ENCODE peak calls at places on chromosomes 4 and X, in five cellular contexts. S is heart right ventricle, T is OCI-LY7, K is caudate nucleus, Z is fibroblast of lung. E is an unnamed sample.

GRCh38 chr4:181637186-181638105 is 605.8 kb upstream of the TENM3 start:
- DNase-seq in S (no peak), T (no peak), K (no peak), Z (peak; percentile 32), E (no peak)

GRCh38 chr4:26083987-26084386 is 170.0 kb downstream of the SMIM20 start:
- DNase-seq in S (no peak), T (no peak), K (no peak), Z (peak; percentile 92), E (no peak)

GRCh38 chr4:42083816-42084215 is 68.6 kb downstream of the BEND4 start:
- DNase-seq in S (no peak), T (no peak), K (no peak), Z (no peak), E (no peak)

GRCh38 chr4:86359944-86360478 is at the start of gene MAPK10:
- DNase-seq in S (peak; percentile 33), T (peak; percentile 87), K (peak; percentile 88), Z (peak; percentile 95), E (peak; percentile 57)

GRCh38 chrX:74422576-74423288 is 1.4 kb downstream of the SLC16A2 start:
- DNase-seq in S (peak; percentile 68), T (no peak), K (peak; percentile 30), Z (peak; percentile 59), E (peak; percentile 43)

GRCh38 chr4:94802091-94802490 is 44.3 kb downstream of the BMPR1B start:
- DNase-seq in S (peak; percentile 35), T (no peak), K (no peak), Z (no peak), E (no peak)

GRCh38 chr4:88697588-88698329 is at the start of gene NAP1L5:
- DNase-seq in S (peak; percentile 70), T (peak; percentile 11), K (peak; percentile 57), Z (peak; percentile 86), E (peak; percentile 88)

GRCh38 chr4:102625232-102625930 is 124.2 kb downstream of the NFKB1 start:
- DNase-seq in S (no peak), T (peak; percentile 61), K (peak; percentile 24), Z (peak; percentile 73), E (no peak)

GRCh38 chrX:153225438-153226098 is 46.5 kb downstream of the MAGEA1 start:
- DNase-seq in S (no peak), T (no peak), K (no peak), Z (no peak), E (no peak)

GRCh38 chr4:174069848-174070330 is 213.6 kb downstream of the FBXO8 start:
- DNase-seq in S (no peak), T (no peak), K (no peak), Z (peak; percentile 33), E (no peak)

GRCh38 chr4:11471613-11472012 is 42.9 kb upstream of the HS3ST1 start:
- DNase-seq in S (no peak), T (no peak), K (no peak), Z (no peak), E (no peak)
- H3K27ac ChIP-seq in S (no peak overlapping the region), T (no peak overlapping the region), K (no peak overlapping the region), Z (no peak overlapping the region), E (no peak overlapping the region)

GRCh38 chr4:80268081-80268823 is 1.8 kb downstream of the FGF5 start:
- DNase-seq in S (no peak), T (no peak), K (no peak), Z (peak; percentile 67), E (no peak)
- H3K27ac ChIP-seq in S (no peak overlapping the region), T (no peak overlapping the region), K (no peak overlapping the region), Z (peak overlapping the region; percentile 98), E (no peak overlapping the region)

DNA sequence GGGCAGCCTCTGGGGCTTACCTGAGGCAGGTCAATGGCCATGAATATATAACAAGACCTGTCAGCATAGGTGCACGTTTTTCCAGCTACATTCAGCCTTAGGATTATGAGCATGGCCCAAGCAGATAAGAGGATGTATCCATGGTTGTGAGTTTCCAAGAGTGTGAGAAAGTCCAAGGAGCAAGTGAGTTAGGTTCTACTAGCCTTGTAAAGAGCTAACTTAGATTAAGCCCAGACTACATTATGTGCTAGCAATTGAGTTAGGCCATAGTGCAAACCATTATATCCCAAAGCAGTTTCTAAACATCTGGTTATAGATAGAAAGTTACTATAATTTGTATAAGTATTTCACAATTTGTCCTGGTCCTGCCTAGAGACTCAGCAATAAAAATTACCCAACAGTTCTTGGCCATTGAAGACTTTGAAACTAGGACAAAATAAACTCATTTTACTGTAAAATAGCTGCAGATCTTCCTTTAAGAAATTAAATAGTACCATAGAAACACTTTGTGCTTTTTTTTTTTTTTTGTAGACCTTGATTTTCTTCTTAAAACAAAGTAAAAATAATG is 312.0 kb downstream of the CAMK2D start:
- DNase-seq in S (no peak), T (no peak), K (no peak), Z (peak; percentile 88), E (no peak)
- H3K27ac ChIP-seq in S (peak overlapping the region; percentile 41), T (no peak overlapping the region), K (no peak overlapping the region), Z (no peak overlapping the region), E (peak overlapping the region; percentile 58)

GRCh38 chr4:40209401-40209800 is 12.6 kb downstream of the RHOH start:
- DNase-seq in S (no peak), T (no peak), K (no peak), Z (no peak), E (no peak)

GRCh38 chr4:40205259-40206198 is 8.7 kb downstream of the RHOH start:
- DNase-seq in S (no peak), T (peak; percentile 88), K (no peak), Z (no peak), E (no peak)

GRCh38 chr4:40204507-40205258 is 7.9 kb downstream of the RHOH start:
- DNase-seq in S (no peak), T (peak; percentile 53), K (no peak), Z (no peak), E (no peak)

GRCh38 chr4:40202474-40202873 is 5.6 kb downstream of the RHOH start:
- DNase-seq in S (no peak), T (peak; percentile 29), K (no peak), Z (no peak), E (no peak)

DNA sequence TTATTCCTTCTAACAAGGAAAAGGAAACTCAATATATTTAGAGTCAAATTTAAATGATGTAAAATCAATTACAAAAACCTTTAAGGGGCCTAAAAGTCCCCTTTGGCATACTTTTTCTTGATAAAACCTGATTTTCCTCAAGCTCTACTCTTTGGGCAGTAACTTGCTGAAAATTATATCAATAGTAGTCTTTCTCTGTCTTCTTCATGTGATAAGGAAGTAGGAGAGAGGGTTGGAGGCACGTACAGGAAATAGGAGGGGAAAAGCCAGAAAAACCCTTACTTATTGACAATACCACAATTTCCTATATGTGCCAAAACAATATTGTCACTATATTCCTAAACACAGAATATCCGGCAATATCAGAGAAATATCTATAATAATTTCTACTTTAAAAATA is 9.6 kb downstream of the RHOH start:
- DNase-seq in S (no peak), T (no peak), K (no peak), Z (no peak), E (no peak)
- H3K27ac ChIP-seq in S (no peak overlapping the region), T (peak overlapping the region; percentile 93), K (peak overlapping the region; percentile 64), Z (no peak overlapping the region), E (no peak overlapping the region)

GRCh38 chr4:112910109-112910736 is 139.2 kb upstream of the ANK2 start:
- DNase-seq in S (no peak), T (no peak), K (peak; percentile 22), Z (peak; percentile 82), E (no peak)
- H3K27ac ChIP-seq in S (no peak overlapping the region), T (no peak overlapping the region), K (peak overlapping the region; percentile 92), Z (no peak overlapping the region), E (no peak overlapping the region)

GRCh38 chrX:65596270-65596669 is 61.7 kb upstream of the LAS1L start:
- DNase-seq in S (no peak), T (no peak), K (no peak), Z (peak; percentile 57), E (peak; percentile 64)

GRCh38 chrX:65600106-65600505 is 65.5 kb upstream of the LAS1L start:
- DNase-seq in S (no peak), T (no peak), K (no peak), Z (no peak), E (no peak)

GRCh38 chrX:65601126-65601525 is 66.3 kb upstream of the MSN start:
- DNase-seq in S (no peak), T (no peak), K (no peak), Z (no peak), E (no peak)

GRCh38 chrX:65601530-65602281 is 65.7 kb upstream of the MSN start:
- DNase-seq in S (peak; percentile 76), T (peak; percentile 11), K (peak; percentile 0), Z (peak; percentile 90), E (peak; percentile 93)

DNA sequence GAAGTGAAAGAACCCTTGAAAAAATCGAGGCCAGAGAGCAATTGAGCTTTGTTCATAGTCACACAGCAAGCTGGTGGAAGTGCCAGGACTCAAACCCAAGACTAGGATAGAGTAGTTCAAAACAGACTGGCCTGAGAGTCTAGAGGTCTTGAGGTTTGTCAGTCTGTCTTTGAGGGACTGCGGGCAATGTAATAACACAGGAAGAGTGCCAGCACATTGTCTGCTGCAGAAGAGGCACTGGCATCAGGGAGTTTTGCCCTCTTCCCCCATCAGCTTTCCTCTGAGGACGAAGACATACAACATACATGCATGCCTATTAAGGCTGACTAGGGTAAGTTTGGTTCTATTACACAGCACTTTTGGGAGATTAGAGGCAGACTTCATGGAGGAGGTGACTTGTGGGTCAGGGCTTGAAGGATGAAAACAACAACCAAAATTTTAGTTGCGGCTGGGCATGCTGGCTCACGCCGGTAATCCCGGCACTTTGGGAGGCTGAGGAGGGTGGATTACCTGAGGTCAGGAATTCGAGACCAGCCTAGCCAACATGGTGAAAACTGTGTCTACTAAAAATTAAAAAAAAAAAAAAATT is 64.1 kb upstream of the LAS1L start:
- DNase-seq in S (no peak), T (no peak), K (no peak), Z (no peak), E (no peak)
- H3K27ac ChIP-seq in S (no peak overlapping the region), T (no peak overlapping the region), K (no peak overlapping the region), Z (no peak overlapping the region), E (peak overlapping the region; percentile 67)

E was measured in tibial artery.